ENCODE peak calls at places on chromosomes 4 and X, in ten cellular contexts. R, U, Z, D, Y, X, G, P, L and M are unnamed samples.

GRCh38 chr4:43776371-43776770 is 672.2 kb downstream of the KCTD8 start:
- DNase-seq in R (no peak), U (no peak), Z (no peak), D (no peak), Y (no peak), X (no peak), G (no peak), P (no peak), L (no peak), M (no peak)

GRCh38 chr4:39446842-39447573 is 11.7 kb downstream of the RPL9 start:
- DNase-seq in R (peak; percentile 82), U (peak; percentile 32), Z (peak; percentile 57), D (no peak), Y (peak; percentile 35), X (peak; percentile 81), G (no peak), P (peak; percentile 39), L (peak; percentile 49), M (no peak)

GRCh38 chr4:24070117-24070516 is 180.3 kb upstream of the PPARGC1A start:
- DNase-seq in R (peak; percentile 35), U (no peak), Z (peak; percentile 79), D (no peak), Y (no peak), X (no peak), G (peak; percentile 38), P (no peak), L (no peak), M (no peak)

GRCh38 chr4:20684852-20685763 is 15.2 kb upstream of the PACRGL start:
- DNase-seq in R (peak; percentile 49), U (no peak), Z (no peak), D (no peak), Y (no peak), X (no peak), G (no peak), P (no peak), L (no peak), M (no peak)

GRCh38 chrX:136745215-136746173 is 35.2 kb downstream of the ARHGEF6 start:
- DNase-seq in R (no peak), U (no peak), Z (no peak), D (no peak), Y (no peak), X (no peak), G (no peak), P (no peak), L (no peak), M (no peak)

GRCh38 chrX:154731881-154732280 is 19.0 kb downstream of the GAB3 start:
- DNase-seq in R (peak; percentile 65), U (no peak), Z (peak; percentile 52), D (no peak), Y (no peak), X (no peak), G (no peak), P (no peak), L (no peak), M (no peak)

GRCh38 chr4:126957555-126958440 is 675.0 kb upstream of the INTU start:
- DNase-seq in R (peak; percentile 58), U (no peak), Z (no peak), D (no peak), Y (no peak), X (no peak), G (no peak), P (no peak), L (no peak), M (no peak)

GRCh38 chr4:141192564-141192963 is 28.1 kb upstream of the ZNF330 start:
- DNase-seq in R (no peak), U (no peak), Z (no peak), D (no peak), Y (no peak), X (no peak), G (no peak), P (no peak), L (no peak), M (no peak)

GRCh38 chr4:168572002-168572401 is 75.2 kb downstream of the PALLD start:
- DNase-seq in R (no peak), U (no peak), Z (no peak), D (no peak), Y (no peak), X (no peak), G (no peak), P (no peak), L (no peak), M (no peak)

GRCh38 chr4:168573870-168574269 is 77.0 kb downstream of the PALLD start:
- DNase-seq in R (no peak), U (no peak), Z (no peak), D (no peak), Y (no peak), X (no peak), G (no peak), P (no peak), L (no peak), M (no peak)

GRCh38 chr4:168566736-168567135 is 69.9 kb downstream of the PALLD start:
- DNase-seq in R (no peak), U (no peak), Z (no peak), D (no peak), Y (no peak), X (no peak), G (no peak), P (no peak), L (no peak), M (no peak)

GRCh38 chr4:168569066-168569908 is 72.4 kb downstream of the PALLD start:
- DNase-seq in R (peak; percentile 50), U (peak; percentile 74), Z (no peak), D (peak; percentile 95), Y (no peak), X (no peak), G (no peak), P (peak; percentile 52), L (no peak), M (no peak)

GRCh38 chr4:168569909-168570276 is 73.0 kb downstream of the PALLD start:
- DNase-seq in R (no peak), U (no peak), Z (no peak), D (no peak), Y (no peak), X (no peak), G (no peak), P (no peak), L (no peak), M (no peak)
- H3K4me3 ChIP-seq in R (no peak overlapping the region), U (peak overlapping the region; percentile 26), Z (no peak overlapping the region), D (peak overlapping the region; percentile 61), Y (no peak overlapping the region), X (no peak overlapping the region), G (no peak overlapping the region), P (no peak overlapping the region), L (no peak overlapping the region), M (no peak overlapping the region)

DNA sequence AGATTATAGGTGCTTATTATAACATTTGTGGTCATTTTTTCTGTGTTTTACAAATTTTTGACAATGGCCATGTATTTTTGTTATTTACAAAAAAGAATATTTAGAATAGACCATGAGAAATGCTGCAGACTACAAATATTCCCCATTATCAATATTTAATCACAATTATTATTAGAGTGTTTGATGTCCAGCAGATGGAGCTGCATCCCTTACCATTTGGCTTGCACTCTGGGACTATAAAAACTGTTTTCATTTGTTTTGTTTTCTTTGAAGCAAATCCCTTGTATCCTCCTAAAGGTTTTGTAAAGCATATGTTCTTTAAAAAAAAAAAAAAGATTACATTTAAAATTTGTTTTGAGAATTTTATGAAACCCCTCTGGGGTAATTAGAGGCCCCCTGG is 85.6 kb upstream of the CXorf66 start:
- DNase-seq in R (peak; percentile 8), U (no peak), Z (no peak), D (no peak), Y (no peak), X (no peak), G (no peak), P (no peak), L (no peak), M (no peak)
- TF ChIP-seq CTCF in R (peak; percentile 24), U (peak; percentile 22), Z (peak; percentile 50), D (no peak), Y (no peak), X (no peak), G (peak; percentile 48), P (no peak), L (no peak), M (peak; percentile 48)

GRCh38 chr4:186844059-186844681 is 120.5 kb upstream of the FAT1 start:
- DNase-seq in R (peak; percentile 68), U (no peak), Z (peak; percentile 52), D (no peak), Y (no peak), X (no peak), G (peak; percentile 32), P (peak; percentile 34), L (peak; percentile 50), M (no peak)
- H3K4me3 ChIP-seq in R (no peak overlapping the region), U (peak overlapping the region; percentile 25), Z (no peak overlapping the region), D (peak overlapping the region; percentile 44), Y (no peak overlapping the region), X (peak overlapping the region; percentile 14), G (peak overlapping the region; percentile 44), P (no peak overlapping the region), L (peak overlapping the region; percentile 10), M (peak overlapping the region; percentile 11)

GRCh38 chr4:112142152-112142551 is 3.1 kb upstream of the FAM241A start:
- DNase-seq in R (peak; percentile 46), U (no peak), Z (no peak), D (no peak), Y (no peak), X (no peak), G (no peak), P (no peak), L (no peak), M (no peak)

GRCh38 chr4:112145326-112145819 is at the start of gene FAM241A:
- DNase-seq in R (peak; percentile 91), U (peak; percentile 92), Z (peak; percentile 70), D (peak; percentile 54), Y (peak; percentile 71), X (peak; percentile 89), G (no peak), P (peak; percentile 85), L (peak; percentile 88), M (no peak)

GRCh38 chr4:112144546-112145325 is 518 bp upstream of the FAM241A start:
- DNase-seq in R (no peak), U (no peak), Z (no peak), D (no peak), Y (no peak), X (peak; percentile 46), G (peak; percentile 28), P (no peak), L (no peak), M (no peak)

GRCh38 chr4:112147697-112148096 is 2.4 kb downstream of the FAM241A start:
- DNase-seq in R (peak; percentile 49), U (peak; percentile 33), Z (no peak), D (no peak), Y (no peak), X (no peak), G (no peak), P (no peak), L (no peak), M (no peak)

DNA sequence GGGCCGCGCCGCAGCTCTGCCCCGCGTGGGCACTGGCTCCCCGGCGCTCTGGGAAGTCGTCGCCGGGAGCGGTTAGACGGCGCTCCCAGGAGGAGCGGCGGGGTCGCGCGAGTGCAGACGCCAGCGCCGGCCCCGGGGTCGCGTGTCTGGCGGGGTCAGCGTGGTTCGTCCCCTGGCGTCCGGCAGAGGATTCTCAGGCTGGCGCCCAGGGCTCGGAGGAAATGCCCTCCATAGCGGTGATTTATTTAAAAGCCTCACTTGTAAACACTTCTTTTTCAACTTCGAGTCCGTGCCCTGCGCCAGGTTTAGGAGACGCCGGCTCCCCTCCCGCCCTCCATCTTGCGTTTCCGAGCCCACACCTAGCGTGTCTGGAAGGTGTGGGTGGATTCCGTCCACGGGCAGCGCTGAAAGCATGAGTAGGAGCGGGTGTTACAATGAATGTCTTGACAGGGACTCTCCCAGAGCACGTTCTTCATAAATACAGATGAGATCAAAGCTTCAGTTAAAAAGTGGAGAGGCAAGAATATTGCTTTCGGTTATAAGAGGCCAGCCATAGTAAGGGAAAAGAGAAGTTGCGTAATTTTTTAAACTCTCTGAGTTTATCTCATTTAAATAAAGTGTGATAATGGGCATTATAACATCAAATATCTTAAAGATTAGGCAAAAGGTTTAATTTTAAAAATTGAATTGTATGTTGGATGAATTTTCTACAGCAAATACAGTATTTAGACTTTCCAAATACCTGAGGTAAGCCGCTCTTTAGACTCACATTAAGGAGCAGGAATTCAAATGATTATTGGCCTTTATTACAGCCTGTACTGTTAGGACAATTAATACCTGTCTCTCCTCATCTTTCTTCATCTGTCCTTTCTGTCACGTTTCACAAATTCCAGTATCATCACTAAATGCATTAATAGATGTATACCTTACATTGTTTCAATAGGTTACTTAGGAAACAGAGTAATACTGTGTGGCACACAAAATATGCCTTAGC is 863 bp downstream of the FAM241A start:
- DNase-seq in R (peak; percentile 54), U (peak; percentile 41), Z (peak; percentile 28), D (no peak), Y (peak; percentile 23), X (peak; percentile 67), G (no peak), P (peak; percentile 39), L (peak; percentile 36), M (no peak)
- TF ChIP-seq CTCF in R (no peak), U (no peak), Z (peak; percentile 42), D (peak; percentile 6), Y (no peak), X (peak; percentile 41), G (no peak), P (peak; percentile 26), L (peak; percentile 30), M (no peak)